ENCODE peak calls at places on chromosomes 2 and 18, in seven cellular contexts. C is tibial artery; N is CD8-positive, alpha-beta T cell; B is Peyer's patch; V is NK-92 treated with Interleukin-12 subunit alpha and Interleukin-12 subunit beta, amount 100 ng/mL, for 24 hours; Q is esophagus muscularis mucosa; D is HT1080. Z is an unnamed sample.

GRCh38 chr2:103664690-103665089 is 902.9 kb downstream of the TMEM182 start:
- DNase-seq in N (no peak), Q (no peak), B (no peak), V (no peak), C (no peak), D (no peak), Z (no peak)

GRCh38 chr18:57269756-57270534 is 82.4 kb upstream of the ST8SIA3 start:
- DNase-seq in B (no peak), Q (no peak), D (no peak), N (no peak), V (no peak), C (no peak), Z (no peak)

GRCh38 chr18:79337620-79338019 is 58.1 kb upstream of the NFATC1 start:
- DNase-seq in Q (no peak), B (no peak), D (no peak), C (no peak), N (no peak), V (no peak), Z (no peak)

GRCh38 chr2:181536730-181537129 is 79.5 kb downstream of the ITGA4 start:
- DNase-seq in V (no peak), Q (no peak), D (no peak), B (no peak), N (no peak), C (no peak), Z (no peak)

GRCh38 chr2:115880558-115880957 is 1438.1 kb downstream of the DPP10 start:
- DNase-seq in B (no peak), Q (no peak), N (no peak), D (no peak), C (no peak), V (no peak), Z (no peak)

GRCh38 chr2:98796775-98797544 is 66.0 kb upstream of the MGAT4A start:
- DNase-seq in C (no peak), Q (peak; percentile 64), B (no peak), N (no peak), D (no peak), V (no peak), Z (no peak)

GRCh38 chr2:69021727-69022126 is 8.7 kb downstream of the ANTXR1 start:
- DNase-seq in D (no peak), V (no peak), N (no peak), Q (no peak), C (no peak), B (no peak), Z (no peak)

GRCh38 chr2:199458806-199459285 is 1.1 kb upstream of the SATB2 start:
- DNase-seq in C (no peak), V (no peak), B (no peak), Q (peak; percentile 82), N (no peak), D (no peak), Z (no peak)

GRCh38 chr18:45688113-45688512 is 35.9 kb upstream of the SLC14A1 start:
- DNase-seq in D (no peak), V (no peak), Q (no peak), B (no peak), N (no peak), C (no peak), Z (no peak)

GRCh38 chr2:49332415-49332814 is 178.1 kb upstream of the FSHR start:
- DNase-seq in V (no peak), B (no peak), Q (no peak), C (no peak), D (no peak), N (no peak), Z (no peak)

GRCh38 chr18:59881728-59882685 is 17.8 kb upstream of the PMAIP1 start:
- DNase-seq in N (peak; percentile 32), C (no peak), B (no peak), Q (no peak), D (peak; percentile 83), V (no peak), Z (peak; percentile 57)

GRCh38 chr2:39512434-39512935 is 75.4 kb upstream of the MAP4K3 start:
- DNase-seq in C (no peak), Q (no peak), D (no peak), B (no peak), N (no peak), V (no peak), Z (peak; percentile 80)

GRCh38 chr2:134892282-134893054 is 26.2 kb upstream of the CCNT2 start:
- DNase-seq in C (no peak), D (no peak), B (no peak), Q (no peak), V (no peak), N (no peak), Z (no peak)

GRCh38 chr18:31042391-31043181 is at the start of gene DSC3:
- DNase-seq in V (no peak), B (no peak), Q (no peak), D (no peak), C (no peak), N (no peak), Z (no peak)

GRCh38 chr2:174654429-174654941 is 56.9 kb upstream of the WIPF1 start:
- DNase-seq in C (no peak), Q (no peak), V (no peak), B (no peak), N (no peak), D (no peak), Z (no peak)

GRCh38 chr2:60312618-60313017 is 240.8 kb downstream of the BCL11A start:
- DNase-seq in N (no peak), D (no peak), Q (no peak), B (no peak), V (no peak), C (no peak), Z (no peak)

GRCh38 chr2:238697193-238698191 is 150.4 kb upstream of the TWIST2 start:
- DNase-seq in Q (peak; percentile 90), B (no peak), C (no peak), N (no peak), V (no peak), D (no peak), Z (no peak)

GRCh38 chr2:212815453-212815852 is 276.9 kb upstream of the ERBB4 start:
- DNase-seq in N (no peak), D (no peak), B (no peak), C (no peak), Q (no peak), V (peak; percentile 23), Z (no peak)